ENCODE peak calls at places on chromosomes 12 and 14, in four cellular contexts. One of them, this sample, is unnamed.

GRCh38 chr14:31788340-31788739 is 227.1 kb downstream of the NUBPL start:
- DNase-seq in endothelial cell of umbilical vein: no peak
- DNase-seq in pancreas: no peak
- DNase-seq in IMR-90: no peak
- DNase-seq in this sample: no peak

GRCh38 chr12:118025168-118025567 is 8.7 kb downstream of the RFC5 start:
- DNase-seq in IMR-90: no peak
- DNase-seq in endothelial cell of umbilical vein: no peak
- DNase-seq in pancreas: no peak
- DNase-seq in this sample: no peak

GRCh38 chr14:73935666-73936065 is 14.2 kb downstream of the FAM161B start:
- DNase-seq in pancreas: no peak
- DNase-seq in IMR-90: no peak
- DNase-seq in endothelial cell of umbilical vein: peak; percentile 30
- DNase-seq in this sample: no peak

GRCh38 chr14:50231475-50232275 is at the start of gene SOS2:
- DNase-seq in endothelial cell of umbilical vein: peak; percentile 91
- DNase-seq in IMR-90: peak; percentile 71
- DNase-seq in pancreas: peak; percentile 81
- DNase-seq in this sample: peak; percentile 92

GRCh38 chr12:47397664-47398281 is 308.1 kb downstream of the RPAP3 start:
- DNase-seq in endothelial cell of umbilical vein: peak; percentile 55
- DNase-seq in IMR-90: peak; percentile 76
- DNase-seq in pancreas: no peak
- DNase-seq in this sample: no peak

GRCh38 chr12:111368291-111368683 is 608 bp downstream of the PHETA1 start:
- DNase-seq in endothelial cell of umbilical vein: peak; percentile 18
- DNase-seq in IMR-90: no peak
- DNase-seq in pancreas: peak; percentile 34
- DNase-seq in this sample: no peak

GRCh38 chr12:101738920-101739665 is at the start of gene SYCP3:
- DNase-seq in endothelial cell of umbilical vein: no peak
- DNase-seq in IMR-90: no peak
- DNase-seq in pancreas: no peak
- DNase-seq in this sample: no peak

GRCh38 chr14:68789798-68790655 is 2.8 kb downstream of the ZFP36L1 start:
- DNase-seq in pancreas: no peak
- DNase-seq in endothelial cell of umbilical vein: peak; percentile 17
- DNase-seq in IMR-90: no peak
- DNase-seq in this sample: peak; percentile 73

GRCh38 chr12:79911889-79912656 is 22.8 kb downstream of the PPP1R12A start:
- DNase-seq in pancreas: no peak
- DNase-seq in endothelial cell of umbilical vein: no peak
- DNase-seq in IMR-90: peak; percentile 59
- DNase-seq in this sample: no peak

GRCh38 chr12:67789266-67789665 is 140.7 kb downstream of the DYRK2 start:
- DNase-seq in endothelial cell of umbilical vein: no peak
- DNase-seq in pancreas: no peak
- DNase-seq in IMR-90: no peak
- DNase-seq in this sample: no peak

GRCh38 chr12:92886131-92886530 is 43.0 kb downstream of the EEA1 start:
- DNase-seq in endothelial cell of umbilical vein: no peak
- DNase-seq in pancreas: no peak
- DNase-seq in IMR-90: no peak
- DNase-seq in this sample: no peak

GRCh38 chr12:58847876-58848600 is 72.3 kb downstream of the LRIG3 start:
- DNase-seq in endothelial cell of umbilical vein: peak; percentile 65
- DNase-seq in IMR-90: no peak
- DNase-seq in pancreas: no peak
- DNase-seq in this sample: no peak

GRCh38 chr12:29149691-29150382 is 759 bp downstream of the FAR2 start:
- DNase-seq in IMR-90: no peak
- DNase-seq in endothelial cell of umbilical vein: no peak
- DNase-seq in pancreas: no peak
- DNase-seq in this sample: no peak

GRCh38 chr14:86961106-86961716 is 1031.8 kb downstream of the GALC start:
- DNase-seq in IMR-90: peak; percentile 3
- DNase-seq in endothelial cell of umbilical vein: no peak
- DNase-seq in pancreas: no peak
- DNase-seq in this sample: no peak

GRCh38 chr12:69534389-69534822 is 50.9 kb upstream of the CCT2 start:
- DNase-seq in pancreas: peak; percentile 16
- DNase-seq in endothelial cell of umbilical vein: peak; percentile 71
- DNase-seq in IMR-90: peak; percentile 100
- DNase-seq in this sample: peak; percentile 81

GRCh38 chr12:132169376-132169775 is 25.1 kb downstream of the NOC4L start:
- DNase-seq in endothelial cell of umbilical vein: no peak
- DNase-seq in IMR-90: no peak
- DNase-seq in pancreas: no peak
- DNase-seq in this sample: no peak

GRCh38 chr14:34175574-34175973 is 224.7 kb upstream of the EGLN3 start:
- DNase-seq in pancreas: no peak
- DNase-seq in endothelial cell of umbilical vein: no peak
- DNase-seq in IMR-90: no peak
- DNase-seq in this sample: no peak

GRCh38 chr12:114961491-114961890 is 277.5 kb upstream of the TBX3 start:
- DNase-seq in endothelial cell of umbilical vein: no peak
- DNase-seq in pancreas: no peak
- DNase-seq in IMR-90: no peak
- DNase-seq in this sample: no peak
- H3K27ac ChIP-seq in endothelial cell of umbilical vein: no peak overlapping the region
- H3K27ac ChIP-seq in pancreas: no peak overlapping the region
- H3K27ac ChIP-seq in IMR-90: no peak overlapping the region
- H3K27ac ChIP-seq in this sample: no peak overlapping the region

GRCh38 chr14:99802301-99803105 is 9.3 kb downstream of the EML1 start:
- DNase-seq in pancreas: no peak
- DNase-seq in endothelial cell of umbilical vein: no peak
- DNase-seq in IMR-90: peak; percentile 53
- DNase-seq in this sample: no peak
- TF ChIP-seq CTCF in pancreas: no peak
- TF ChIP-seq CTCF in endothelial cell of umbilical vein: no peak
- TF ChIP-seq CTCF in IMR-90: no peak
- TF ChIP-seq CTCF in this sample: no peak

DNA sequence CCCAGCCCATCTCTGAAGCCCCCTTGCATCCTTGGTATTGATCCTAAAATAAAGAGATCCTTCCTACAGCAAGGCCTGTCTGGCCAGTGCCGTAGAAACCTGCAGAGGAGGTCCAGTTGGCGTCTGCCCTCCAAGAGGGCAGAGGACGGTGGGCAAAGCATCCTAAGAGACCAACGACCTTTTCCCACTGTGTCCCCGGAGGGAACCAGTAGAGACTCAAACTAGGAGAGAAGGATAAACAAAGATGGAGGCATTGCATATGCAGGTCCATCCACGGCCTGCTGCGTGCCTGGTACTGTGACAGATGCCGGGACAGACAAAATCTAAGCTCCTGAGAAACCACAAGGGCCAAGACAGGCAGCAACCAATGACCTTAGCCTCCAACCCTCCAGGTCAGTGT is 3.8 kb downstream of the NCKAP5L start:
- DNase-seq in endothelial cell of umbilical vein: no peak
- DNase-seq in IMR-90: no peak
- DNase-seq in pancreas: no peak
- DNase-seq in this sample: no peak
- H3K27ac ChIP-seq in endothelial cell of umbilical vein: peak overlapping the region; percentile 72
- H3K27ac ChIP-seq in IMR-90: peak overlapping the region; percentile 14
- H3K27ac ChIP-seq in pancreas: no peak overlapping the region
- H3K27ac ChIP-seq in this sample: peak overlapping the region; percentile 13

GRCh38 chr12:88579941-88580871 is at the start of gene KITLG:
- DNase-seq in pancreas: peak; percentile 81
- DNase-seq in endothelial cell of umbilical vein: peak; percentile 88
- DNase-seq in IMR-90: peak; percentile 87
- DNase-seq in this sample: peak; percentile 81
- TF ChIP-seq CTCF in pancreas: no peak
- TF ChIP-seq CTCF in endothelial cell of umbilical vein: peak; percentile 9
- TF ChIP-seq CTCF in IMR-90: peak; percentile 52
- TF ChIP-seq CTCF in this sample: no peak

DNA sequence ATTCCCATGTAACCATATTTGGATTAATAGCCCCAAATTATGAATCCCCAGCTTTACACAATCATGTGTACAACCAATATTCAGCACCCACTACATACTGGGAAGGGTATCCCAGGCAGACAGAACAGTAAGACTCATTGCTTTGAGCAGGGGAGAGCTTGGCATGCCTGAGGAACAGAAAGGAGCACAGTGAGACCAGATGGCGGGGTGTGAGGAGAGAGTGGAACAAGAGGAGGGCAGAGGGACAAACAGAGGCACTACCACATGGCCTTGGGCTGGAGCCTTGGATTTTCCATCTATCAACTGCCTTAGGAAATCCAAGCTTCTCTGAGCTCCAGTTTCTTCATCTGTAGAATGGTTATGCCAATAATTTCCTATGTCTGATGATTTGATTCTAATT is 3.8 kb downstream of the DGKA start:
- DNase-seq in IMR-90: no peak
- DNase-seq in endothelial cell of umbilical vein: no peak
- DNase-seq in pancreas: no peak
- DNase-seq in this sample: no peak
- H3K27ac ChIP-seq in IMR-90: no peak overlapping the region
- H3K27ac ChIP-seq in endothelial cell of umbilical vein: no peak overlapping the region
- H3K27ac ChIP-seq in pancreas: no peak overlapping the region
- H3K27ac ChIP-seq in this sample: no peak overlapping the region

DNA sequence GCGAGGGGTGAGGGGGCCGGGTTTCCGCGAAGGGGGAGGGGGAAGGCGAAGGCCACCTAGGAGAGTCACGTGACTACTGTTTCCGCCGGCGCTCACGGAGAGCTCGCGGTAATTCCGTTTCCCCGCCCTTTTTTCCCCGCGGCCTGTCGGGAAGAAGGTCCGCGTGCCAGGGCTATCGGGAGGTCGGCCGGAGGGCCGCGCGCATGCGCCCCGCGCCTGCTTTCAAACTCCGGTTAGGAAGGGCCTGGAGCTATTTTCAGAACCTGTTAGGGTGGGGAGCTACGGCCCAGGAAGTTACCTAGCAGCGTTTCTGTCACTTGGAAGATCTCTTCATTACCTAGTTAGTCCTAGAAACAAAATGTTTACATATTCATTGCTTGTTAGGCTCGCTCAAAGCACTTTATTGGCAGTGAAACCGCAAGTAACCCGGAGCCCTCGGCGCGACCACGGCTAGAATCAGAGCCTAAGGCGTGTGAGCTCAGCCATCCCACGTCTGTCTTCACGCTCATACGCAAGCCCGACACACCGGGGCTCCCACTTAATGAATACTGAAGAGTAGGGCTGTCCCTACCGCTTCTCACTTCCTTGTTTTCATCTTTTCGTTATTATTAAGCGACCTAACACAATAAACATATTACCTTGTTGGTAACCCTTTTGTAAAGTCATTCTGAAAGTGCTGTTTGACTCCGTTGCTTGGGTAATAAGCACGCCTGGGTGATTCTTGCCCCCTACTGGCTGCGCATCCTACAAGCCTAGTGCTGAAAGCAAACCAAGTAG is 682 bp upstream of the SBNO1 start:
- DNase-seq in pancreas: peak; percentile 99
- DNase-seq in IMR-90: peak; percentile 98
- DNase-seq in endothelial cell of umbilical vein: peak; percentile 99
- DNase-seq in this sample: peak; percentile 99
- TF ChIP-seq CTCF in pancreas: no peak
- TF ChIP-seq CTCF in IMR-90: peak; percentile 80
- TF ChIP-seq CTCF in endothelial cell of umbilical vein: peak; percentile 82
- TF ChIP-seq CTCF in this sample: peak; percentile 71

GRCh38 chr14:23406725-23407355 is 1.2 kb downstream of the MYH6 start:
- DNase-seq in endothelial cell of umbilical vein: no peak
- DNase-seq in pancreas: no peak
- DNase-seq in IMR-90: no peak
- DNase-seq in this sample: no peak
- H3K27ac ChIP-seq in endothelial cell of umbilical vein: no peak overlapping the region
- H3K27ac ChIP-seq in pancreas: no peak overlapping the region
- H3K27ac ChIP-seq in IMR-90: no peak overlapping the region
- H3K27ac ChIP-seq in this sample: no peak overlapping the region